ENCODE peak calls at places on chromosomes 1 and 21, in four cellular contexts. One of them, this sample, is unnamed.

GRCh38 chr21:36589352-36589971 is 109.5 kb upstream of the SIM2 start:
- DNase-seq in pons: peak
- DNase-seq in BJ: peak
- DNase-seq in BE2C: peak
- DNase-seq in this sample: peak

GRCh38 chr1:112312315-112312714 is 83.7 kb upstream of the CTTNBP2NL start:
- DNase-seq in pons: no peak
- DNase-seq in BE2C: no peak
- DNase-seq in BJ: no peak
- DNase-seq in this sample: no peak

GRCh38 chr1:226643167-226643566 is 94.6 kb downstream of the STUM start:
- DNase-seq in BJ: no peak
- DNase-seq in BE2C: no peak
- DNase-seq in pons: no peak
- DNase-seq in this sample: peak

GRCh38 chr1:155900161-155900560 is 11.0 kb downstream of the RIT1 start:
- DNase-seq in BE2C: no peak
- DNase-seq in pons: no peak
- DNase-seq in BJ: no peak
- DNase-seq in this sample: no peak

GRCh38 chr1:162279099-162279498 is 97.6 kb downstream of the SPATA46 start:
- DNase-seq in pons: no peak
- DNase-seq in BE2C: peak
- DNase-seq in BJ: no peak
- DNase-seq in this sample: no peak

GRCh38 chr1:207284209-207284892 is 37.1 kb upstream of the CD55 start:
- DNase-seq in BJ: peak
- DNase-seq in pons: no peak
- DNase-seq in BE2C: no peak
- DNase-seq in this sample: no peak

GRCh38 chr1:65334081-65334480 is 24.7 kb downstream of the DNAJC6 start:
- DNase-seq in pons: no peak
- DNase-seq in BJ: no peak
- DNase-seq in BE2C: no peak
- DNase-seq in this sample: no peak

GRCh38 chr1:25818569-25818968 is 1.2 kb upstream of the MTFR1L start:
- DNase-seq in pons: no peak
- DNase-seq in BJ: no peak
- DNase-seq in BE2C: no peak
- DNase-seq in this sample: no peak

GRCh38 chr1:226797151-226797550 is 58.1 kb upstream of the ITPKB start:
- DNase-seq in BE2C: no peak
- DNase-seq in BJ: no peak
- DNase-seq in pons: no peak
- DNase-seq in this sample: no peak

GRCh38 chr1:192967211-192967877 is 91.8 kb downstream of the UCHL5 start:
- DNase-seq in BJ: no peak
- DNase-seq in pons: no peak
- DNase-seq in BE2C: no peak
- DNase-seq in this sample: no peak

GRCh38 chr21:42630626-42631025 is 22.8 kb upstream of the PDE9A start:
- DNase-seq in BJ: no peak
- DNase-seq in BE2C: no peak
- DNase-seq in pons: no peak
- DNase-seq in this sample: no peak

GRCh38 chr1:203643213-203644045 is 16.8 kb downstream of the ATP2B4 start:
- DNase-seq in BE2C: no peak
- DNase-seq in pons: no peak
- DNase-seq in BJ: no peak
- DNase-seq in this sample: peak

GRCh38 chr1:163069142-163069541 is at the start of gene RGS4:
- DNase-seq in pons: peak
- DNase-seq in BE2C: peak
- DNase-seq in BJ: peak
- DNase-seq in this sample: peak

GRCh38 chr1:223887724-223888428 is 42.1 kb upstream of the TP53BP2 start:
- DNase-seq in BE2C: no peak
- DNase-seq in BJ: peak
- DNase-seq in pons: no peak
- DNase-seq in this sample: peak

GRCh38 chr1:43975249-43975961 is 645 bp downstream of the ATP6V0B start:
- DNase-seq in BJ: no peak
- DNase-seq in pons: peak
- DNase-seq in BE2C: no peak
- DNase-seq in this sample: no peak

GRCh38 chr1:10694274-10694632 is 102.2 kb downstream of the CASZ1 start:
- DNase-seq in BJ: no peak
- DNase-seq in pons: no peak
- DNase-seq in BE2C: no peak
- DNase-seq in this sample: no peak

GRCh38 chr1:56409112-56409691 is 170.2 kb downstream of the PLPP3 start:
- DNase-seq in pons: no peak
- DNase-seq in BJ: no peak
- DNase-seq in BE2C: no peak
- DNase-seq in this sample: no peak

GRCh38 chr1:157496121-157496526 is 56.2 kb downstream of the FCRL5 start:
- DNase-seq in pons: peak
- DNase-seq in BE2C: peak
- DNase-seq in BJ: no peak
- DNase-seq in this sample: peak

GRCh38 chr1:87197156-87197555 is 131.5 kb upstream of the LMO4 start:
- DNase-seq in pons: no peak
- DNase-seq in BJ: no peak
- DNase-seq in BE2C: no peak
- DNase-seq in this sample: peak

GRCh38 chr1:43272161-43272560 is 2.4 kb downstream of the TMEM125 start:
- DNase-seq in pons: peak
- DNase-seq in BJ: no peak
- DNase-seq in BE2C: no peak
- DNase-seq in this sample: no peak

GRCh38 chr1:230228234-230228897 is 161.3 kb downstream of the GALNT2 start:
- DNase-seq in BE2C: no peak
- DNase-seq in pons: no peak
- DNase-seq in BJ: no peak
- DNase-seq in this sample: no peak

GRCh38 chr1:109298666-109299086 is 8.1 kb downstream of the MYBPHL start:
- DNase-seq in BE2C: peak
- DNase-seq in pons: peak
- DNase-seq in BJ: no peak
- DNase-seq in this sample: peak

GRCh38 chr1:62068978-62069377 is 125.7 kb upstream of the L1TD1 start:
- DNase-seq in BJ: no peak
- DNase-seq in pons: peak
- DNase-seq in BE2C: no peak
- DNase-seq in this sample: no peak

GRCh38 chr1:1112237-1112985 is 3.5 kb downstream of the C1orf159 start:
- DNase-seq in pons: no peak
- DNase-seq in BJ: no peak
- DNase-seq in BE2C: no peak
- DNase-seq in this sample: no peak

GRCh38 chr1:39653546-39654031 is 14.1 kb upstream of the HEYL start:
- DNase-seq in BJ: peak
- DNase-seq in pons: peak
- DNase-seq in BE2C: peak
- DNase-seq in this sample: peak

GRCh38 chr1:159009287-159009686 is 420 bp upstream of the IFI16 start:
- DNase-seq in BJ: no peak
- DNase-seq in BE2C: no peak
- DNase-seq in pons: no peak
- DNase-seq in this sample: peak

GRCh38 chr1:112935474-112936289 is 20.3 kb downstream of the SLC16A1 start:
- DNase-seq in BJ: peak
- DNase-seq in pons: no peak
- DNase-seq in BE2C: no peak
- DNase-seq in this sample: peak

GRCh38 chr1:60510162-60510561 is 436.6 kb upstream of the C1orf87 start:
- DNase-seq in pons: no peak
- DNase-seq in BJ: no peak
- DNase-seq in BE2C: no peak
- DNase-seq in this sample: no peak

GRCh38 chr1:52662645-52663313 is 29.8 kb downstream of the SHISAL2A start:
- DNase-seq in BJ: no peak
- DNase-seq in BE2C: peak
- DNase-seq in pons: no peak
- DNase-seq in this sample: peak

GRCh38 chr1:26582836-26583460 is 53.4 kb downstream of the RPS6KA1 start:
- DNase-seq in BE2C: no peak
- DNase-seq in BJ: peak
- DNase-seq in pons: no peak
- DNase-seq in this sample: no peak

GRCh38 chr1:10074855-10075418 is 42.2 kb downstream of the UBE4B start:
- DNase-seq in pons: peak
- DNase-seq in BJ: no peak
- DNase-seq in BE2C: no peak
- DNase-seq in this sample: no peak

GRCh38 chr21:44736291-44737004 is 25.1 kb upstream of the TSPEAR start:
- DNase-seq in pons: no peak
- DNase-seq in BE2C: no peak
- DNase-seq in BJ: no peak
- DNase-seq in this sample: no peak

This sample was measured in H4.